ENCODE peak calls at places on chromosomes 11 and 22, in seven cellular contexts. One of them, this sample, is unnamed.

GRCh38 chr11:80515097-80515496 is 1074.3 kb upstream of the TENM4 start:
- DNase-seq in adrenal gland: no peak
- DNase-seq in epithelial cell of proximal tubule: no peak
- DNase-seq in cardiac fibroblast: no peak
- DNase-seq in heart left ventricle: no peak
- DNase-seq in uterus: no peak
- DNase-seq in BE2C: no peak
- DNase-seq in this sample: no peak

GRCh38 chr22:46049726-46050450 is 72.9 kb upstream of the WNT7B start:
- DNase-seq in adrenal gland: peak
- DNase-seq in epithelial cell of proximal tubule: no peak
- DNase-seq in cardiac fibroblast: no peak
- DNase-seq in heart left ventricle: no peak
- DNase-seq in uterus: peak
- DNase-seq in BE2C: peak
- DNase-seq in this sample: no peak

GRCh38 chr22:19877626-19878339 is 23.1 kb upstream of the GNB1L start:
- DNase-seq in adrenal gland: peak
- DNase-seq in epithelial cell of proximal tubule: no peak
- DNase-seq in cardiac fibroblast: peak
- DNase-seq in heart left ventricle: peak
- DNase-seq in uterus: no peak
- DNase-seq in BE2C: no peak
- DNase-seq in this sample: peak

GRCh38 chr11:78573271-78574035 is 1.2 kb downstream of the NARS2 start:
- DNase-seq in adrenal gland: no peak
- DNase-seq in epithelial cell of proximal tubule: no peak
- DNase-seq in cardiac fibroblast: no peak
- DNase-seq in heart left ventricle: no peak
- DNase-seq in uterus: no peak
- DNase-seq in BE2C: no peak
- DNase-seq in this sample: no peak

GRCh38 chr11:87460842-87461637 is 423.3 kb downstream of the TMEM135 start:
- DNase-seq in adrenal gland: no peak
- DNase-seq in epithelial cell of proximal tubule: no peak
- DNase-seq in cardiac fibroblast: no peak
- DNase-seq in heart left ventricle: no peak
- DNase-seq in uterus: no peak
- DNase-seq in BE2C: no peak
- DNase-seq in this sample: no peak

GRCh38 chr11:62569611-62570010 is 4.1 kb downstream of the EEF1G start:
- DNase-seq in adrenal gland: no peak
- DNase-seq in epithelial cell of proximal tubule: no peak
- DNase-seq in cardiac fibroblast: no peak
- DNase-seq in heart left ventricle: no peak
- DNase-seq in uterus: no peak
- DNase-seq in BE2C: no peak
- DNase-seq in this sample: no peak

GRCh38 chr11:71996946-71997345 is 1.8 kb upstream of the IL18BP start:
- DNase-seq in adrenal gland: no peak
- DNase-seq in epithelial cell of proximal tubule: no peak
- DNase-seq in cardiac fibroblast: no peak
- DNase-seq in heart left ventricle: no peak
- DNase-seq in uterus: no peak
- DNase-seq in BE2C: no peak
- DNase-seq in this sample: no peak

GRCh38 chr11:76008474-76008873 is 193.5 kb downstream of the UVRAG start:
- DNase-seq in adrenal gland: no peak
- DNase-seq in epithelial cell of proximal tubule: no peak
- DNase-seq in cardiac fibroblast: peak
- DNase-seq in heart left ventricle: no peak
- DNase-seq in uterus: no peak
- DNase-seq in BE2C: no peak
- DNase-seq in this sample: peak

GRCh38 chr11:75673977-75674582 is 5.2 kb upstream of the MAP6 start:
- DNase-seq in adrenal gland: peak
- DNase-seq in epithelial cell of proximal tubule: no peak
- DNase-seq in cardiac fibroblast: peak
- DNase-seq in heart left ventricle: no peak
- DNase-seq in uterus: no peak
- DNase-seq in BE2C: peak
- DNase-seq in this sample: peak

GRCh38 chr11:112555491-112556364 is 295.1 kb upstream of the PLET1 start:
- DNase-seq in adrenal gland: peak
- DNase-seq in epithelial cell of proximal tubule: no peak
- DNase-seq in cardiac fibroblast: peak
- DNase-seq in heart left ventricle: peak
- DNase-seq in uterus: peak
- DNase-seq in BE2C: peak
- DNase-seq in this sample: peak

DNA sequence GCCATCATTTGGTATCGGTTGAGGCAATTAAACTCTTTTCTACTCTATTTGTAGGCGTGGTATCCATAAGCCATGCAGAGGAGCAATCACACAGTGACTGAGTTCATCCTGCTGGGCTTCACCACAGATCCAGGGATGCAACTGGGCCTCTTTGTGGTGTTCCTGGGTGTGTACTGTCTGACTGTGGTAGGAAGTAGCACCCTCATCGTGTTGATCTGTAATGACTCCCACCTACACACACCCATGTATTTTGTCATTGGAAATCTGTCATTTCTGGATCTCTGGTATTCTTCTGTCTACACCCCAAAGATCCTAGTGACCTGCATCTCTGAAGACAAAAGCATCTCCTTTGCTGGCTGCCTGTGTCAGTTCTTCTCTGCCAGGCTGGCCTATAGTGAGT is 8.4 kb downstream of the OR9G4 start:
- DNase-seq in adrenal gland: no peak
- DNase-seq in epithelial cell of proximal tubule: no peak
- DNase-seq in cardiac fibroblast: no peak
- DNase-seq in heart left ventricle: no peak
- DNase-seq in uterus: no peak
- DNase-seq in BE2C: no peak
- DNase-seq in this sample: no peak
- TF ChIP-seq CTCF in adrenal gland: no peak
- TF ChIP-seq CTCF in epithelial cell of proximal tubule: no peak
- TF ChIP-seq CTCF in cardiac fibroblast: no peak
- TF ChIP-seq CTCF in heart left ventricle: no peak
- TF ChIP-seq CTCF in uterus: no peak
- TF ChIP-seq CTCF in BE2C: no peak
- TF ChIP-seq CTCF in this sample: no peak

DNA sequence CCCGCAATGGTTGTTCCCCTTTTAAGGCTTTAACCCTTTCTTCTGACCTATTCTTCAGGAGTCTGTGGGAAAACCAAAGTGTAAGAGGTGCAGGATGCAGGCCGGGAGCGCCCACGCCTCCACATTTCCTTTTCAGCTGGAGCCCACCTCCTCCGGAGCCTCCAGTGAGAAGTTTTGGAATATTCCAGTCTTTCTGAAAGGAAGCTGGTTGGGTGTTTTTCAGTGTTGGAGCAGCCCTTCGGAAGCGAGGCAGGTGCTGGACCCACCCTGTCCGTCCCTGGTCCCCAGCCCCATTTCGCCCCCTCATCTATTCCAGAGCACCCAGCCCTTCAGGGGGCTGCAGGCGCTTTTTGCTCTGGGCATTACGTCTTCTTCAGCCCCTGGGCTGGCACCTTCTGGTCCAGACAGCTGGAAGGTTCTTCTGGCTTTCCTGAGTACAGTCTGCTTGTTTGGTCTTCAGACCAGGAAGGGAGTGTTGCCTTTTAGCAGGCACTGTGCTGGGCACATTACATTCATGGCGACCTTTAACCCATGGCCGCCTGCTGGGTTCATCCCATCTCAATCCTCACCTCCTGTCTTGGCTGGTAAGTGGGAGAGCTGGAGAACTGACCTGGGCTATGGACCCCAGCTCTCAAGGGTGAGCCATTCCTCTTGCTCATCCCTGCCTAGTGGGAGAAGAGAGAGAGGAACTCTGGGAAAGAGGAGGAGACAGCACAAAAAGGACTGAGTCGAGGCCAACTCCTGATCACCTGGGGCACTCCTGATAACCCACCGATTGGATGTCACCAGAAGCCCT is 685 bp upstream of the THY1 start:
- DNase-seq in adrenal gland: no peak
- DNase-seq in epithelial cell of proximal tubule: no peak
- DNase-seq in cardiac fibroblast: no peak
- DNase-seq in heart left ventricle: no peak
- DNase-seq in uterus: no peak
- DNase-seq in BE2C: no peak
- DNase-seq in this sample: no peak
- H3K4me3 ChIP-seq in adrenal gland: no peak
- H3K4me3 ChIP-seq in epithelial cell of proximal tubule: no peak
- H3K4me3 ChIP-seq in cardiac fibroblast: no peak
- H3K4me3 ChIP-seq in heart left ventricle: peak
- H3K4me3 ChIP-seq in uterus: peak
- H3K4me3 ChIP-seq in BE2C: peak
- H3K4me3 ChIP-seq in this sample: peak

GRCh38 chr11:19973136-19973635 is 187.1 kb downstream of the DBX1 start:
- DNase-seq in adrenal gland: no peak
- DNase-seq in epithelial cell of proximal tubule: no peak
- DNase-seq in cardiac fibroblast: no peak
- DNase-seq in heart left ventricle: no peak
- DNase-seq in uterus: no peak
- DNase-seq in BE2C: no peak
- DNase-seq in this sample: no peak
- TF ChIP-seq CTCF in adrenal gland: no peak
- TF ChIP-seq CTCF in epithelial cell of proximal tubule: no peak
- TF ChIP-seq CTCF in cardiac fibroblast: no peak
- TF ChIP-seq CTCF in heart left ventricle: no peak
- TF ChIP-seq CTCF in uterus: no peak
- TF ChIP-seq CTCF in BE2C: no peak
- TF ChIP-seq CTCF in this sample: no peak

GRCh38 chr11:11209967-11210366 is 143.1 kb downstream of the CSNK2A3 start:
- DNase-seq in adrenal gland: no peak
- DNase-seq in epithelial cell of proximal tubule: no peak
- DNase-seq in cardiac fibroblast: no peak
- DNase-seq in heart left ventricle: no peak
- DNase-seq in uterus: no peak
- DNase-seq in BE2C: no peak
- DNase-seq in this sample: no peak
- H3K4me3 ChIP-seq in adrenal gland: no peak
- H3K4me3 ChIP-seq in epithelial cell of proximal tubule: no peak
- H3K4me3 ChIP-seq in cardiac fibroblast: no peak
- H3K4me3 ChIP-seq in heart left ventricle: no peak
- H3K4me3 ChIP-seq in uterus: no peak
- H3K4me3 ChIP-seq in BE2C: no peak
- H3K4me3 ChIP-seq in this sample: no peak

DNA sequence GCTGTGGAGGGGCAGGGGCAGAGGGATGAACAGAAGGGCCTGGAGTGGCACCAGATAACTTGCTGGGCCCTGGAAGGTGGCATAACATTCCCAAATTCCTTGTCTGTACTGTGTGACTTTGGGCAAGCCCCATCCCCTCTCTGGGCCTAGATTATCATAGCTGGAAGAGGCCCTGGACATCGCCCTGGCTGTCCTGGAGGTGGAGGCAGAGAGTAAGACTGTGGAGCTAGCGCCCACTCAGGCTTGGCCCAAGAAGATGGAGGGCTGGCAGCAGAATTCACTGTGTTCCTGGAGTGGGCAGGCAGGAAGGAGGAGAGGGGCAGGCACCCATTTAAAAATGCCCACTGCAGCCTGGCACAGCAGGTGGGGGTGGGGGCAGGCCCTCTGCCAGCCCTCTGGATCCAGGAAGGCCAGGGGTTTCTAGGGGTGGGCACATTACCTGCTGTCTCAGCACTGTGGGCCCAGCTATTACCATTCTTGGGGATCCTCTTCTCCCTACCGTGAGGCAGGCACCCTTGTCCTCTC is 22.6 kb downstream of the ARHGEF17 start:
- DNase-seq in adrenal gland: no peak
- DNase-seq in epithelial cell of proximal tubule: no peak
- DNase-seq in cardiac fibroblast: peak
- DNase-seq in heart left ventricle: no peak
- DNase-seq in uterus: no peak
- DNase-seq in BE2C: peak
- DNase-seq in this sample: no peak
- TF ChIP-seq CTCF in adrenal gland: peak
- TF ChIP-seq CTCF in epithelial cell of proximal tubule: peak
- TF ChIP-seq CTCF in cardiac fibroblast: peak
- TF ChIP-seq CTCF in heart left ventricle: peak
- TF ChIP-seq CTCF in uterus: no peak
- TF ChIP-seq CTCF in BE2C: peak
- TF ChIP-seq CTCF in this sample: peak

GRCh38 chr11:9708544-9708943 is 44.7 kb downstream of the SWAP70 start:
- DNase-seq in adrenal gland: no peak
- DNase-seq in epithelial cell of proximal tubule: no peak
- DNase-seq in cardiac fibroblast: peak
- DNase-seq in heart left ventricle: no peak
- DNase-seq in uterus: no peak
- DNase-seq in BE2C: no peak
- DNase-seq in this sample: peak
- H3K4me3 ChIP-seq in adrenal gland: no peak
- H3K4me3 ChIP-seq in epithelial cell of proximal tubule: no peak
- H3K4me3 ChIP-seq in cardiac fibroblast: no peak
- H3K4me3 ChIP-seq in heart left ventricle: no peak
- H3K4me3 ChIP-seq in uterus: no peak
- H3K4me3 ChIP-seq in BE2C: no peak
- H3K4me3 ChIP-seq in this sample: no peak

GRCh38 chr11:35539781-35540281 is 14.4 kb upstream of the PAMR1 start:
- DNase-seq in adrenal gland: peak
- DNase-seq in epithelial cell of proximal tubule: no peak
- DNase-seq in cardiac fibroblast: peak
- DNase-seq in heart left ventricle: peak
- DNase-seq in uterus: peak
- DNase-seq in BE2C: peak
- DNase-seq in this sample: peak
- TF ChIP-seq CTCF in adrenal gland: no peak
- TF ChIP-seq CTCF in epithelial cell of proximal tubule: no peak
- TF ChIP-seq CTCF in cardiac fibroblast: no peak
- TF ChIP-seq CTCF in heart left ventricle: no peak
- TF ChIP-seq CTCF in uterus: no peak
- TF ChIP-seq CTCF in BE2C: no peak
- TF ChIP-seq CTCF in this sample: no peak

GRCh38 chr11:10669258-10670033 is 24.1 kb downstream of the IRAG1 start:
- DNase-seq in adrenal gland: peak
- DNase-seq in epithelial cell of proximal tubule: no peak
- DNase-seq in cardiac fibroblast: peak
- DNase-seq in heart left ventricle: no peak
- DNase-seq in uterus: peak
- DNase-seq in BE2C: peak
- DNase-seq in this sample: peak
- H3K4me3 ChIP-seq in adrenal gland: no peak
- H3K4me3 ChIP-seq in epithelial cell of proximal tubule: no peak
- H3K4me3 ChIP-seq in cardiac fibroblast: no peak
- H3K4me3 ChIP-seq in heart left ventricle: no peak
- H3K4me3 ChIP-seq in uterus: no peak
- H3K4me3 ChIP-seq in BE2C: no peak
- H3K4me3 ChIP-seq in this sample: no peak

DNA sequence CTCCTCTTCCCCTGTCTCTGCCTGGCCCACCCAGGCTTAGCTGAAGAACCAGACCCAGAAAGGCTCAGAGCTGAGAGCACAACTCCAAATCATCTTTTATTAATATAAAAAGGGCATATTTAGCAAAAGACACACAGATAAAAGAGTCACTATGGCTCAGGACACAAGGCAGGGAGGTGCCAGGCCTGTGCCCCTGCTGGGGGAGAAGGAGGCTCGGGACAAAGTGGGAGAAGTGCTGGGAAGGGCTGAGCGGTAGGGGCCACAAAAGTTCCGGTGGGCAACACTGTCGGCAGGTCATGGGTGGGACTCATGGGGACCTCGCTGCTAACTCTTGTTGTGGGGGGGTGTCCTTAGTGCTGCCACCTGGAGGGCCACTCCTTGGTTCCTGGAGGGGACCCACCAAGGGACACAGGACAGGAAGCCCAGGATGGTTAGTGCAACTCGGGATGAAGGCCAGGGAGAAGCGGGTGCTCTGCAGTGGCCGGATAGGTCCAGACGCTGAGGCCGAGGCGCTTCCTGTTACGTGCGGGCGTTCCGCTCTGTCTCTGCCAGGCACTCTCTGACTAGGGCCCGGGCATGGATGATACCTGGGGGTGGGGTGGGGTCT is 1.4 kb upstream of the PITPNM1 start:
- DNase-seq in adrenal gland: no peak
- DNase-seq in epithelial cell of proximal tubule: no peak
- DNase-seq in cardiac fibroblast: no peak
- DNase-seq in heart left ventricle: peak
- DNase-seq in uterus: no peak
- DNase-seq in BE2C: no peak
- DNase-seq in this sample: no peak
- TF ChIP-seq CTCF in adrenal gland: no peak
- TF ChIP-seq CTCF in epithelial cell of proximal tubule: no peak
- TF ChIP-seq CTCF in cardiac fibroblast: no peak
- TF ChIP-seq CTCF in heart left ventricle: no peak
- TF ChIP-seq CTCF in uterus: no peak
- TF ChIP-seq CTCF in BE2C: no peak
- TF ChIP-seq CTCF in this sample: no peak

This sample was measured in astrocyte of the spinal cord.